ENCODE peak calls at places on chromosomes 1 and 21, in four cellular contexts. K is CD4-positive, CD25-positive, alpha-beta regulatory T cell; T is right lobe of liver; A is aorta. G is an unnamed sample.

GRCh38 chr1:78591971-78592370 is 28.3 kb upstream of the IFI44L start:
- DNase-seq in T (no peak), A (no peak), K (no peak), G (no peak)

GRCh38 chr1:51564124-51564523 is 45.1 kb upstream of the EPS15 start:
- DNase-seq in A (no peak), K (peak), T (no peak), G (no peak)

GRCh38 chr1:72516826-72517225 is 234.5 kb upstream of the NEGR1 start:
- DNase-seq in A (no peak), T (no peak), K (no peak), G (no peak)

GRCh38 chr1:243842154-243842553 is 7.9 kb downstream of the AKT3 start:
- DNase-seq in A (no peak), K (no peak), T (no peak), G (no peak)

GRCh38 chr1:175891783-175892309 is 148.5 kb upstream of the TNR start:
- DNase-seq in K (no peak), A (no peak), T (no peak), G (no peak)

GRCh38 chr1:36387141-36387949 is 1.6 kb upstream of the STK40 start:
- DNase-seq in A (peak), K (no peak), T (no peak), G (peak)

GRCh38 chr1:64235133-64235532 is 31.7 kb downstream of the UBE2U start:
- DNase-seq in A (no peak), K (no peak), T (no peak), G (no peak)

GRCh38 chr21:16945580-16945979 is 567.3 kb upstream of the CXADR start:
- DNase-seq in T (peak), K (no peak), A (no peak), G (no peak)

GRCh38 chr21:42939581-42940413 is 14.4 kb upstream of the ERVH48-1 start:
- DNase-seq in A (peak), T (peak), K (no peak), G (peak)

GRCh38 chr1:8915446-8915845 is 30.2 kb upstream of the CA6 start:
- DNase-seq in K (no peak), T (no peak), A (no peak), G (no peak)

GRCh38 chr1:41286486-41286885 is 44.4 kb upstream of the SCMH1 start:
- DNase-seq in A (no peak), T (no peak), K (no peak), G (no peak)

GRCh38 chr21:15947707-15948106 is 217.9 kb downstream of the USP25 start:
- DNase-seq in A (no peak), T (no peak), K (no peak), G (no peak)

GRCh38 chr21:45421071-45421845 is 16.3 kb downstream of the COL18A1 start:
- DNase-seq in A (peak), T (no peak), K (no peak), G (peak)

GRCh38 chr1:29506678-29507225 is 270.4 kb downstream of the PTPRU start:
- DNase-seq in K (no peak), T (no peak), A (peak), G (no peak)

GRCh38 chr21:26965567-26966359 is 1.1 kb downstream of the ADAMTS5 start:
- DNase-seq in A (peak), T (peak), K (no peak), G (peak)

GRCh38 chr1:220798338-220798737 is 11.6 kb downstream of the MTARC1 start:
- DNase-seq in K (no peak), T (no peak), A (no peak), G (no peak)

GRCh38 chr1:966603-967295 is 467 bp downstream of the PLEKHN1 start:
- DNase-seq in T (peak), K (peak), A (peak), G (peak)

GRCh38 chr1:227043755-227044154 is 103.7 kb downstream of the COQ8A start:
- DNase-seq in T (no peak), A (no peak), K (no peak), G (no peak)

GRCh38 chr1:227786673-227787512 is 28.6 kb upstream of the PRSS38 start:
- DNase-seq in A (peak), T (peak), K (no peak), G (no peak)

GRCh38 chr1:89908993-89909436 is 85.9 kb upstream of the ZNF326 start:
- DNase-seq in A (no peak), T (no peak), K (no peak), G (no peak)

GRCh38 chr1:2082064-2082463 is 31.9 kb downstream of the PRKCZ start:
- DNase-seq in T (no peak), K (no peak), A (no peak), G (no peak)

GRCh38 chr1:210233495-210234253 is 1.1 kb downstream of the SERTAD4 start:
- DNase-seq in K (no peak), T (no peak), A (peak), G (no peak)

GRCh38 chr1:8456306-8456912 is 138.5 kb downstream of the SLC45A1 start:
- DNase-seq in K (no peak), T (no peak), A (no peak), G (no peak)

GRCh38 chr1:204520834-204521709 is 4.9 kb downstream of the MDM4 start:
- DNase-seq in K (peak), A (no peak), T (no peak), G (no peak)

GRCh38 chr1:176717052-176717754 is 254.2 kb downstream of the PAPPA2 start:
- DNase-seq in A (no peak), T (no peak), K (no peak), G (no peak)

GRCh38 chr1:6473974-6474814 is 8.2 kb upstream of the TNFRSF25 start:
- DNase-seq in K (no peak), T (no peak), A (no peak), G (no peak)

GRCh38 chr1:172321429-172321828 is 99.1 kb upstream of the C1orf105 start:
- DNase-seq in A (no peak), T (no peak), K (no peak), G (peak)